ENCODE peak calls at places on chromosome 22, in ten cellular contexts. F is T-helper 1 cell; J is caudate nucleus; P is ELR; M is T-helper 2 cell; G is LoVo; O is COR-L47; A is stimulated activated CD8-positive, alpha-beta memory T cell treated with anti-CD3 and anti-CD28 coated beads, Interleukin-4, amount 100 ng/mL, for 24 hours; C is mesenchymal stem cell; E is islet precursor cell. S is an unnamed sample.

GRCh38 chr22:27224485-27225364 is 567.3 kb downstream of the MIAT start:
- DNase-seq in F (no peak), J (no peak), P (no peak), M (no peak), G (no peak), O (no peak), A (no peak), C (peak), E (peak), S (no peak)

GRCh38 chr22:50275181-50276055 is 5.2 kb upstream of the MAPK11 start:
- DNase-seq in F (no peak), J (no peak), P (no peak), M (no peak), G (no peak), O (no peak), A (no peak), C (no peak), E (no peak), S (no peak)

GRCh38 chr22:33274214-33274828 is 216.1 kb upstream of the SYN3 start:
- DNase-seq in F (no peak), J (no peak), P (peak), M (no peak), G (peak), O (no peak), A (no peak), C (no peak), E (peak), S (no peak)

GRCh38 chr22:21587803-21588611 is 20.5 kb downstream of the UBE2L3 start:
- DNase-seq in F (peak), J (no peak), P (no peak), M (no peak), G (no peak), O (no peak), A (no peak), C (peak), E (no peak), S (no peak)

GRCh38 chr22:46033256-46034200 is 56.6 kb upstream of the WNT7B start:
- DNase-seq in F (no peak), J (no peak), P (no peak), M (no peak), G (no peak), O (no peak), A (no peak), C (peak), E (no peak), S (no peak)

GRCh38 chr22:25098445-25099081 is 101.1 kb upstream of the CRYBB3 start:
- DNase-seq in F (no peak), J (no peak), P (no peak), M (no peak), G (no peak), O (no peak), A (no peak), C (no peak), E (no peak), S (no peak)

GRCh38 chr22:34975721-34976120 is 90.2 kb upstream of the ISX start:
- DNase-seq in F (no peak), J (no peak), P (no peak), M (no peak), G (no peak), O (no peak), A (no peak), C (no peak), E (no peak), S (peak)

GRCh38 chr22:20964799-20965103 is 2.3 kb upstream of the AIFM3 start:
- DNase-seq in F (no peak), J (no peak), P (no peak), M (no peak), G (no peak), O (no peak), A (no peak), C (no peak), E (no peak), S (no peak)

GRCh38 chr22:39414377-39414776 is 14.8 kb downstream of the TAB1 start:
- DNase-seq in F (no peak), J (no peak), P (no peak), M (no peak), G (no peak), O (no peak), A (no peak), C (no peak), E (no peak), S (no peak)

GRCh38 chr22:49866646-49867045 is 13.0 kb downstream of the ZBED4 start:
- DNase-seq in F (no peak), J (no peak), P (no peak), M (no peak), G (no peak), O (no peak), A (no peak), C (no peak), E (no peak), S (no peak)

GRCh38 chr22:46547883-46548244 is 10.4 kb upstream of the CELSR1 start:
- DNase-seq in F (no peak), J (no peak), P (peak), M (no peak), G (no peak), O (no peak), A (no peak), C (peak), E (peak), S (peak)

GRCh38 chr22:45233827-45234226 is 6.9 kb downstream of the KIAA0930 start:
- DNase-seq in F (no peak), J (no peak), P (no peak), M (no peak), G (no peak), O (no peak), A (no peak), C (no peak), E (no peak), S (no peak)

GRCh38 chr22:35620624-35621245 is 3.6 kb upstream of the MB start:
- DNase-seq in F (no peak), J (no peak), P (no peak), M (no peak), G (no peak), O (peak), A (no peak), C (peak), E (peak), S (no peak)

GRCh38 chr22:41565403-41566054 is 4.7 kb downstream of the CSDC2 start:
- DNase-seq in F (peak), J (no peak), P (peak), M (no peak), G (peak), O (no peak), A (no peak), C (peak), E (peak), S (peak)

GRCh38 chr22:46011627-46012181 is 34.7 kb upstream of the WNT7B start:
- DNase-seq in F (no peak), J (no peak), P (no peak), M (no peak), G (no peak), O (no peak), A (no peak), C (no peak), E (no peak), S (no peak)

GRCh38 chr22:20131856-20132685 is 467 bp downstream of the ZDHHC8 start:
- DNase-seq in F (no peak), J (no peak), P (peak), M (no peak), G (no peak), O (no peak), A (no peak), C (no peak), E (no peak), S (no peak)

GRCh38 chr22:20760084-20760483 is 13.8 kb upstream of the SERPIND1 start:
- DNase-seq in F (no peak), J (no peak), P (no peak), M (no peak), G (no peak), O (no peak), A (no peak), C (no peak), E (no peak), S (no peak)

GRCh38 chr22:42367980-42368378 is 64.2 kb downstream of the NFAM1 start:
- DNase-seq in F (no peak), J (no peak), P (no peak), M (no peak), G (no peak), O (peak), A (no peak), C (no peak), E (no peak), S (no peak)

GRCh38 chr22:36335621-36336020 is 52.1 kb downstream of the MYH9 start:
- DNase-seq in F (peak), J (no peak), P (peak), M (no peak), G (no peak), O (no peak), A (no peak), C (peak), E (no peak), S (no peak)

S was measured in SW480.